ENCODE peak calls at places on chromosomes 5 and 9, in four cellular contexts. C is IMR-90, L is mucosa of descending colon, D is AG04450. K is an unnamed sample.

GRCh38 chr5:132300572-132301340 is 6.6 kb downstream of the SLC22A4 start:
- DNase-seq in D (no peak), C (no peak), L (no peak), K (no peak)

GRCh38 chr5:24633705-24634325 is 11.0 kb downstream of the CDH10 start:
- DNase-seq in D (no peak), C (peak), L (no peak), K (peak)

GRCh38 chr5:27592231-27592630 is 553.8 kb upstream of the CDH9 start:
- DNase-seq in D (no peak), C (no peak), L (no peak), K (peak)

GRCh38 chr9:22084336-22085035 is 75.4 kb upstream of the CDKN2B start:
- DNase-seq in D (peak), L (no peak), C (peak), K (peak)

GRCh38 chr5:86376214-86376613 is 241.5 kb upstream of the COX7C start:
- DNase-seq in L (no peak), C (no peak), D (no peak), K (no peak)

GRCh38 chr9:114200721-114201300 is 45.5 kb downstream of the COL27A1 start:
- DNase-seq in D (no peak), C (peak), L (no peak), K (no peak)

GRCh38 chr5:12162863-12163262 is 258.6 kb upstream of the CTNND2 start:
- DNase-seq in C (no peak), L (no peak), D (no peak), K (no peak)

GRCh38 chr9:76615149-76615548 is 149.1 kb upstream of the PCA3 start:
- DNase-seq in L (no peak), D (no peak), C (peak), K (no peak)

GRCh38 chr9:98360176-98360708 is 104.8 kb upstream of the TBC1D2 start:
- DNase-seq in C (no peak), L (no peak), D (no peak), K (no peak)

GRCh38 chr5:58985759-58986158 is 402.9 kb downstream of the RAB3C start:
- DNase-seq in L (no peak), C (no peak), D (no peak), K (no peak)

GRCh38 chr5:151670953-151671636 is 15.6 kb downstream of the SPARC start:
- DNase-seq in C (peak), D (no peak), L (no peak), K (no peak)

GRCh38 chr5:123285122-123286011 is 137.8 kb downstream of the CEP120 start:
- DNase-seq in L (no peak), C (peak), D (no peak), K (no peak)

GRCh38 chr5:176784218-176785165 is 25.9 kb upstream of the UNC5A start:
- DNase-seq in L (no peak), D (peak), C (peak), K (peak)

GRCh38 chr9:83431470-83432060 is 106.6 kb downstream of the FRMD3 start:
- DNase-seq in D (no peak), C (no peak), L (no peak), K (no peak)

GRCh38 chr5:124738751-124739559 is 7.5 kb downstream of the ZNF608 start:
- DNase-seq in C (no peak), L (no peak), D (no peak), K (no peak)
- H3K4me3 ChIP-seq in C (no peak), L (no peak), D (no peak), K (no peak)

GRCh38 chr5:115841382-115842088 is at the start of the genes AP3S1 and ATG12:
- DNase-seq in C (peak), L (peak), D (peak), K (peak)

GRCh38 chr5:115843444-115844130 is 1.9 kb downstream of the AP3S1 start:
- DNase-seq in D (no peak), C (no peak), L (no peak), K (no peak)

GRCh38 chr5:115842089-115842881 is 550 bp downstream of the AP3S1 start:
- DNase-seq in D (no peak), C (no peak), L (no peak), K (no peak)

GRCh38 chr5:115842952-115843351 is 1.2 kb downstream of the AP3S1 start:
- DNase-seq in D (no peak), C (no peak), L (no peak), K (no peak)

DNA sequence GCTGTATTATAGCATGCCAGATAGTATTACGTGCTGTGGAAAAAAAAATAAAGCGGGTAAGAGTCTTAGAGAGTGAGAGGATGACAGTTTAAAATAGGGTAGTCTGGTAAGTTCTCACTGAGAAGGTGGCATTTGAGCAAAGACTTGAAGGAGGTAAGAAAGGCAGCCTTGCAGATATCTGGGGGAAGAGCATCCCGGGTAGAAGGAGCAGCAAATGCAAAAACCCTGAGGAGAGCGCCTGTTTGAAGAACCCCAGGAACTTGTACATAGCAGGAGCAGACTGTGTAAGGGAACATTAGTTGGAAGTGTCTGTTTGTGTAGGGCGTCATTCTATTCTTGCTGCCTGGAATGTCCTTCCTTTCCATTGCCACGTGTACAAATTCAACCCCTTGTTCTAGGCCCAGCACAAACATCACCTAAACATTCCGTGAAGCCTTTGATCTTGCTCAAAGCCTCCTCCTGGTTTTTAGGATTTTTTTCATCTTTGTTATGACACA is 2.6 kb downstream of the AP3S1 start:
- DNase-seq in C (no peak), D (no peak), L (no peak), K (no peak)
- H3K4me3 ChIP-seq in C (no peak), D (no peak), L (no peak), K (no peak)

DNA sequence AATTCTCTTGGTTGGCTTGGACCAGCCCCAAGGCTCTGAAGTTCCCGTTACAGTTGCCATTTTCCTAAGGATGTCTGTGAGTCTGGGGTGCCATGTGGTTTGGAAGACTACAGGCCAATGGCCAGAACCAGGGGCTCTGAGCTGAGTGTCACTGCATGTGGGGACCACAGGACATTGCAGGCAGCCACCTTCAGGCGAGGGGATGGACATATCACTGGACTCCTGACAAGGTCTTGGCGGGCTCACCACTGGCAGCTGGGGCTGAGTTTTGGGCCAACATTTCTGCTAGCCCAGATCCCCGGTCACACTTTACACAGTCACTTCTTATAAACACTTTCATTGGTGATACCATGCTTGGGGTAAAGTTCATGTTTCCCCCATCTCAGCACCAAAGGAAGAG is 109.8 kb downstream of the RASGRF2 start:
- DNase-seq in L (no peak), C (no peak), D (no peak), K (no peak)
- H3K4me3 ChIP-seq in L (no peak), C (no peak), D (no peak), K (no peak)

GRCh38 chr5:3598236-3598635 is 2.6 kb downstream of the IRX1 start:
- DNase-seq in C (no peak), L (no peak), D (no peak), K (no peak)

GRCh38 chr5:3598725-3599282 is 3.2 kb downstream of the IRX1 start:
- DNase-seq in L (no peak), D (no peak), C (no peak), K (no peak)

GRCh38 chr5:3597727-3598082 is 2.1 kb downstream of the IRX1 start:
- DNase-seq in C (no peak), L (no peak), D (no peak), K (no peak)

GRCh38 chr5:3596261-3596825 is 711 bp downstream of the IRX1 start:
- DNase-seq in L (no peak), C (no peak), D (no peak), K (no peak)

GRCh38 chr5:3597002-3597726 is 1.5 kb downstream of the IRX1 start:
- DNase-seq in D (no peak), L (no peak), C (no peak), K (no peak)
- H3K4me3 ChIP-seq in D (no peak), L (no peak), C (no peak), K (peak)

GRCh38 chr9:124346347-124347163 is 68.7 kb downstream of the PSMB7 start:
- DNase-seq in C (no peak), D (no peak), L (peak), K (no peak)
- H3K4me3 ChIP-seq in C (no peak), D (no peak), L (no peak), K (no peak)

GRCh38 chr9:106072421-106072820 is 378.1 kb downstream of the TMEM38B start:
- DNase-seq in C (no peak), L (no peak), D (no peak), K (no peak)

GRCh38 chr9:106077731-106078130 is 383.4 kb downstream of the TMEM38B start:
- DNase-seq in L (no peak), C (no peak), D (no peak), K (no peak)

GRCh38 chr9:106074006-106074405 is 379.7 kb downstream of the TMEM38B start:
- DNase-seq in L (no peak), D (no peak), C (no peak), K (no peak)

GRCh38 chr9:106075991-106076390 is 381.6 kb downstream of the TMEM38B start:
- DNase-seq in L (no peak), D (no peak), C (peak), K (peak)

DNA sequence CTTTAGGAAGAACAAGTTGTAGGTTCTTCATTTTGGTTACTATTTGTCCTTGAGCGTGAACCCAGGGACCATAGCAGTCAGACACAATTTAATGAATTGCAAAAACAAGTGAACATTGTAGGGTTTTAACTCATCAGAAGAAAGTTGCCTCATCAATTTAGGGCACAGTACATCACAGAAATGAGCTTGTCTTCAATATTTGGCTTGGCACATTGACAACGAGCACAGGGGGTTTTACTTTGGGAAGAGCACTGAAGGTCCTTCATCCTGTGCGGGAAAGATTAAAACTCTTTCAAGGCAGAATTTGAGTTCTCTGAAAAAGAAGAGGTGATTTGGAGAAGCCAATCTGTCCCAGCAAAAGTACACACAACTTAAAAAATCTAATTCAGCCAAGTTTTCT is 381.2 kb downstream of the TMEM38B start:
- DNase-seq in D (no peak), L (no peak), C (no peak), K (no peak)
- H3K4me3 ChIP-seq in D (no peak), L (no peak), C (no peak), K (no peak)